ENCODE peak calls at places on chromosomes 16 and 17, in nine cellular contexts. N, L, Y, I, E, P, J, T and M are unnamed samples.
A peak's percentile ranks its signal among the peaks of the same experiment; 100 is the strongest.

GRCh38 chr17:67725232-67726206 is 7.8 kb downstream of the NOL11 start:
- DNase-seq in N (no peak), L (no peak), Y (no peak), I (no peak), E (no peak), P (no peak), J (no peak), T (no peak), M (no peak)

GRCh38 chr17:43983515-43984411 is 20.7 kb upstream of the NAGS start:
- DNase-seq in N (peak; percentile 54), L (no peak), Y (no peak), I (peak; percentile 47), E (no peak), P (no peak), J (no peak), T (peak; percentile 21), M (no peak)

GRCh38 chr17:71187145-71187878 is 933.5 kb upstream of the SOX9 start:
- DNase-seq in N (no peak), L (no peak), Y (no peak), I (no peak), E (no peak), P (no peak), J (no peak), T (no peak), M (no peak)

GRCh38 chr17:46044286-46044928 is 45.4 kb downstream of the STH start:
- DNase-seq in N (peak; percentile 85), L (peak; percentile 69), Y (peak; percentile 79), I (peak; percentile 72), E (peak; percentile 92), P (peak; percentile 84), J (no peak), T (peak; percentile 53), M (no peak)

GRCh38 chr16:50459681-50460080 is 88.5 kb upstream of the NKD1 start:
- DNase-seq in N (no peak), L (no peak), Y (no peak), I (no peak), E (no peak), P (no peak), J (no peak), T (no peak), M (no peak)

GRCh38 chr17:38425744-38426143 is 2.5 kb upstream of the ARHGAP23 start:
- DNase-seq in N (no peak), L (no peak), Y (no peak), I (no peak), E (no peak), P (peak; percentile 75), J (no peak), T (no peak), M (no peak)

GRCh38 chr17:36475346-36475970 is 11.0 kb upstream of the ZNHIT3 start:
- DNase-seq in N (no peak), L (no peak), Y (no peak), I (no peak), E (no peak), P (no peak), J (no peak), T (no peak), M (no peak)

GRCh38 chr17:4433515-4434031 is at the start of gene SPNS3:
- DNase-seq in N (no peak), L (peak; percentile 85), Y (no peak), I (no peak), E (no peak), P (no peak), J (peak; percentile 8), T (no peak), M (no peak)

GRCh38 chr17:47072881-47073280 is 93.8 kb upstream of the RPRML start:
- DNase-seq in N (no peak), L (no peak), Y (no peak), I (no peak), E (no peak), P (no peak), J (no peak), T (no peak), M (no peak)

GRCh38 chr17:69637399-69638165 is 223.1 kb downstream of the MAP2K6 start:
- DNase-seq in N (no peak), L (no peak), Y (no peak), I (no peak), E (peak; percentile 53), P (no peak), J (no peak), T (no peak), M (no peak)

GRCh38 chr17:28864991-28865849 is 10.4 kb downstream of the ERAL1 start:
- DNase-seq in N (no peak), L (no peak), Y (no peak), I (no peak), E (no peak), P (no peak), J (no peak), T (no peak), M (no peak)

GRCh38 chr17:51046527-51047384 is 73.9 kb downstream of the SPAG9 start:
- DNase-seq in N (peak; percentile 92), L (no peak), Y (peak; percentile 74), I (peak; percentile 66), E (peak; percentile 92), P (peak; percentile 21), J (no peak), T (peak; percentile 38), M (no peak)

GRCh38 chr17:12522743-12523181 is 142.9 kb upstream of the MYOCD start:
- DNase-seq in N (peak; percentile 58), L (no peak), Y (no peak), I (peak; percentile 35), E (peak; percentile 18), P (peak; percentile 57), J (no peak), T (no peak), M (no peak)

GRCh38 chr17:77437017-77437416 is 296.2 kb downstream of the SEC14L1 start:
- DNase-seq in N (no peak), L (no peak), Y (peak; percentile 73), I (no peak), E (peak; percentile 90), P (no peak), J (no peak), T (peak; percentile 58), M (no peak)

GRCh38 chr17:64001763-64002529 is 3.8 kb downstream of the PRR29 start:
- DNase-seq in N (no peak), L (no peak), Y (no peak), I (no peak), E (peak; percentile 75), P (no peak), J (no peak), T (peak; percentile 60), M (no peak)

GRCh38 chr17:83200746-83201145 is 121.3 kb downstream of the METRNL start:
- DNase-seq in N (no peak), L (no peak), Y (peak; percentile 14), I (no peak), E (peak; percentile 42), P (no peak), J (no peak), T (peak; percentile 23), M (no peak)

GRCh38 chr17:34437188-34437587 is 74.2 kb upstream of the CCL1 start:
- DNase-seq in N (no peak), L (no peak), Y (no peak), I (no peak), E (no peak), P (no peak), J (no peak), T (no peak), M (no peak)

GRCh38 chr17:44066204-44066930 is at the start of gene LSM12:
- DNase-seq in N (peak; percentile 93), L (peak; percentile 92), Y (peak; percentile 89), I (peak; percentile 92), E (peak; percentile 87), P (peak; percentile 93), J (peak; percentile 81), T (peak; percentile 90), M (peak; percentile 87)

GRCh38 chr17:59026176-59026939 is 80.3 kb downstream of the TRIM37 start:
- DNase-seq in N (no peak), L (no peak), Y (no peak), I (no peak), E (no peak), P (no peak), J (no peak), T (no peak), M (no peak)

GRCh38 chr17:76805319-76805718 is 62.9 kb upstream of the MGAT5B start:
- DNase-seq in N (no peak), L (no peak), Y (no peak), I (no peak), E (peak; percentile 69), P (no peak), J (no peak), T (no peak), M (no peak)

GRCh38 chr16:24689128-24689527 is 40.3 kb upstream of the TNRC6A start:
- DNase-seq in N (peak; percentile 38), L (no peak), Y (no peak), I (peak; percentile 57), E (peak; percentile 41), P (peak; percentile 45), J (no peak), T (peak; percentile 19), M (no peak)

GRCh38 chr16:86510465-86511261 is at the start of gene FOXF1:
- DNase-seq in N (no peak), L (no peak), Y (no peak), I (no peak), E (peak; percentile 67), P (no peak), J (no peak), T (no peak), M (no peak)

GRCh38 chr16:7025616-7026190 is 306.9 kb upstream of the RBFOX1 start:
- DNase-seq in N (peak; percentile 89), L (peak; percentile 39), Y (peak; percentile 31), I (peak; percentile 74), E (no peak), P (peak; percentile 13), J (no peak), T (peak; percentile 56), M (peak; percentile 9)

GRCh38 chr16:57977418-57978069 is 6.6 kb upstream of the CNGB1 start:
- DNase-seq in N (no peak), L (no peak), Y (no peak), I (no peak), E (no peak), P (no peak), J (no peak), T (no peak), M (no peak)

GRCh38 chr17:4497101-4497824 is 1.4 kb upstream of the SPNS2 start:
- DNase-seq in N (no peak), L (no peak), Y (no peak), I (no peak), E (no peak), P (peak; percentile 60), J (no peak), T (no peak), M (no peak)

GRCh38 chr17:32482568-32483320 is 4.0 kb upstream of the CDK5R1 start:
- DNase-seq in N (no peak), L (no peak), Y (no peak), I (no peak), E (no peak), P (no peak), J (no peak), T (no peak), M (no peak)

GRCh38 chr17:59331929-59332889 is 754 bp downstream of the YPEL2 start:
- DNase-seq in N (peak; percentile 45), L (peak; percentile 58), Y (peak; percentile 57), I (peak; percentile 34), E (peak; percentile 17), P (peak; percentile 44), J (no peak), T (peak; percentile 81), M (peak; percentile 32)

GRCh38 chr17:50157891-50158290 is 7.4 kb upstream of the PPP1R9B start:
- DNase-seq in N (no peak), L (no peak), Y (no peak), I (no peak), E (no peak), P (no peak), J (no peak), T (no peak), M (no peak)

GRCh38 chr17:61291457-61292311 is 108.0 kb upstream of the TBX2 start:
- DNase-seq in N (no peak), L (no peak), Y (no peak), I (no peak), E (peak; percentile 70), P (no peak), J (no peak), T (no peak), M (no peak)

GRCh38 chr16:88468289-88469129 is 15.4 kb downstream of the ZFPM1 start:
- DNase-seq in N (peak; percentile 86), L (no peak), Y (no peak), I (peak; percentile 66), E (peak; percentile 46), P (no peak), J (no peak), T (no peak), M (no peak)

GRCh38 chr17:41619162-41619933 is 5.0 kb downstream of the KRT17 start:
- DNase-seq in N (no peak), L (no peak), Y (no peak), I (no peak), E (no peak), P (no peak), J (no peak), T (no peak), M (no peak)